ENCODE peak calls at places on chromosomes 12 and 14, in seven cellular contexts. P is CD8-positive, alpha-beta T cell; L is right atrium auricular region; X is lower lobe of right lung; V is H9; Q is SJSA1; W is breast epithelium. S is an unnamed sample.

GRCh38 chr12:104573-105081 is 38.1 kb downstream of the IQSEC3 start:
- DNase-seq in P (peak; percentile 13), L (no peak), X (no peak), V (peak; percentile 70), Q (no peak), W (no peak), S (no peak)

GRCh38 chr12:118357327-118358007 is 15.2 kb downstream of the TAOK3 start:
- DNase-seq in P (peak; percentile 54), L (no peak), X (no peak), V (no peak), Q (no peak), W (no peak), S (peak; percentile 54)

GRCh38 chr12:130186631-130187269 is 24.5 kb downstream of the FZD10 start:
- DNase-seq in P (no peak), L (no peak), X (no peak), V (peak; percentile 64), Q (no peak), W (no peak), S (peak; percentile 12)

GRCh38 chr14:50053935-50054334 is 62.4 kb downstream of the VCPKMT start:
- DNase-seq in P (no peak), L (no peak), X (no peak), V (no peak), Q (no peak), W (no peak), S (no peak)

GRCh38 chr14:79971330-79971729 is 240.0 kb downstream of the DIO2 start:
- DNase-seq in P (no peak), L (no peak), X (no peak), V (no peak), Q (no peak), W (no peak), S (no peak)

GRCh38 chr12:49974231-49974675 is 1.5 kb downstream of the AQP6 start:
- DNase-seq in P (no peak), L (peak; percentile 70), X (peak; percentile 76), V (peak; percentile 71), Q (peak; percentile 59), W (no peak), S (no peak)

GRCh38 chr12:70983692-70984091 is 63.2 kb upstream of the PTPRR start:
- DNase-seq in P (no peak), L (no peak), X (no peak), V (peak; percentile 50), Q (no peak), W (no peak), S (no peak)

GRCh38 chr12:84974177-84974815 is 61.7 kb upstream of the SLC6A15 start:
- DNase-seq in P (no peak), L (no peak), X (no peak), V (no peak), Q (no peak), W (no peak), S (no peak)

GRCh38 chr14:93301821-93302447 is 30.9 kb downstream of the BTBD7 start:
- DNase-seq in P (no peak), L (no peak), X (no peak), V (peak; percentile 44), Q (no peak), W (no peak), S (peak; percentile 52)

GRCh38 chr14:49732896-49733295 is 35.1 kb upstream of the KLHDC2 start:
- DNase-seq in P (no peak), L (no peak), X (no peak), V (no peak), Q (no peak), W (no peak), S (no peak)

GRCh38 chr12:1533602-1534304 is 60.6 kb downstream of the FBXL14 start:
- DNase-seq in P (peak; percentile 23), L (no peak), X (no peak), V (peak; percentile 25), Q (no peak), W (no peak), S (peak; percentile 49)

GRCh38 chr12:22477894-22478287 is 66.5 kb downstream of the C2CD5 start:
- DNase-seq in P (no peak), L (no peak), X (no peak), V (no peak), Q (no peak), W (no peak), S (no peak)

GRCh38 chr12:93573552-93574223 is 1.2 kb downstream of the SOCS2 start:
- DNase-seq in P (no peak), L (no peak), X (no peak), V (no peak), Q (no peak), W (no peak), S (peak; percentile 75)

GRCh38 chr14:103546651-103547454 is 15.6 kb downstream of the BAG5 start:
- DNase-seq in P (peak; percentile 84), L (no peak), X (peak; percentile 84), V (peak; percentile 87), Q (no peak), W (no peak), S (peak; percentile 46)

GRCh38 chr14:64279719-64280668 is 14.2 kb downstream of the ESR2 start:
- DNase-seq in P (no peak), L (no peak), X (no peak), V (no peak), Q (no peak), W (no peak), S (peak; percentile 65)

GRCh38 chr12:116601933-116602809 is 43.0 kb downstream of the MAP1LC3B2 start:
- DNase-seq in P (no peak), L (no peak), X (no peak), V (no peak), Q (no peak), W (no peak), S (no peak)

GRCh38 chr14:55585854-55586253 is 5.8 kb downstream of the KTN1 start:
- DNase-seq in P (no peak), L (no peak), X (no peak), V (no peak), Q (no peak), W (no peak), S (peak; percentile 32)

GRCh38 chr12:106760184-106760531 is 14.3 kb upstream of the RIC8B start:
- DNase-seq in P (peak; percentile 20), L (no peak), X (peak; percentile 55), V (peak; percentile 84), Q (no peak), W (no peak), S (no peak)

GRCh38 chr12:104463371-104463770 is 6.6 kb downstream of the CHST11 start:
- DNase-seq in P (no peak), L (no peak), X (no peak), V (no peak), Q (no peak), W (no peak), S (no peak)

GRCh38 chr14:92437729-92438280 is 75.8 kb upstream of the RIN3 start:
- DNase-seq in P (no peak), L (no peak), X (no peak), V (no peak), Q (no peak), W (no peak), S (no peak)

GRCh38 chr12:43805149-43805856 is 814 bp downstream of the TWF1 start:
- DNase-seq in P (no peak), L (no peak), X (no peak), V (no peak), Q (no peak), W (no peak), S (peak; percentile 16)

GRCh38 chr12:53078425-53079225 is 565 bp downstream of the SPRYD3 start:
- DNase-seq in P (peak; percentile 58), L (no peak), X (no peak), V (no peak), Q (no peak), W (no peak), S (peak; percentile 51)

GRCh38 chr12:24069532-24070395 is 120.3 kb upstream of the SOX5 start:
- DNase-seq in P (no peak), L (no peak), X (no peak), V (peak; percentile 38), Q (no peak), W (no peak), S (peak; percentile 29)

GRCh38 chr12:124475295-124476010 is 92.0 kb downstream of the NCOR2 start:
- DNase-seq in P (no peak), L (no peak), X (no peak), V (no peak), Q (no peak), W (no peak), S (no peak)
- H3K9me3 ChIP-seq in P (peaks cover 4% of the 10 kb centered on the region), L (no peaks in the 10 kb centered on the region), X (peaks cover 6% of the 10 kb centered on the region), V (no peaks in the 10 kb centered on the region), Q (peaks cover 12% of the 10 kb centered on the region), W (peaks cover 10% of the 10 kb centered on the region), S (peaks cover 6% of the 10 kb centered on the region)

GRCh38 chr12:132924356-132924755 is 31.8 kb downstream of the ZNF605 start:
- DNase-seq in P (no peak), L (no peak), X (no peak), V (no peak), Q (peak; percentile 76), W (no peak), S (no peak)

GRCh38 chr12:132925597-132926416 is 30.3 kb downstream of the ZNF605 start:
- DNase-seq in P (no peak), L (no peak), X (no peak), V (no peak), Q (peak; percentile 66), W (no peak), S (peak; percentile 5)

GRCh38 chr12:132923356-132923909 is 32.7 kb downstream of the ZNF605 start:
- DNase-seq in P (no peak), L (no peak), X (no peak), V (no peak), Q (no peak), W (no peak), S (no peak)

GRCh38 chr12:132921685-132922084 is 34.3 kb upstream of the CHFR start:
- DNase-seq in P (no peak), L (no peak), X (no peak), V (no peak), Q (peak; percentile 87), W (no peak), S (no peak)

DNA sequence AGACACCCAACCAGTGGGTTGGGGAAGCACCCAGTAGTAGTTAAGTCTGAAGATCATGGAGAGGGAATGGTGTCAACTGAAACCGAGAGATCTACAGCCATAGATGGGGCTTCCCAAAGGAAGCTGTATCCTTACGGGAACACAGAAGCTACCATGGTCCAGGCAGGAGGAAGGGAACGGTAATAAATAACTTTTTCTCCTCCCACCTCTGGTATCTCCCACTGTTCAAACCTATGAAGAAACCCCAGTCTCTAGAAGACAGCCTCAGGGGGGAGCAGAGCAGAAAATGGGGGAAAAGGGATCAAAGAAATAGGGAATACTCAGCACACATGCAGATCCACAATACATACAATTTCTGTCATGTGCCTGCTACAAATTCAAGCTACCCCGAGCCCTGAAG is 33.4 kb downstream of the ZNF605 start:
- DNase-seq in P (no peak), L (no peak), X (no peak), V (no peak), Q (peak; percentile 64), W (no peak), S (no peak)
- H3K9me3 ChIP-seq in P (peaks cover 64% of the 10 kb centered on the region), L (peaks cover 70% of the 10 kb centered on the region), X (peaks cover 100% of the 10 kb centered on the region), V (peaks cover 80% of the 10 kb centered on the region), Q (peaks cover 95% of the 10 kb centered on the region), W (peaks cover 96% of the 10 kb centered on the region), S (peaks cover 79% of the 10 kb centered on the region)

GRCh38 chr12:133222211-133222610 is 13.5 kb downstream of the ANHX start:
- DNase-seq in P (no peak), L (no peak), X (no peak), V (peak; percentile 19), Q (no peak), W (no peak), S (no peak)
- H3K9me3 ChIP-seq in P (peaks cover 4% of the 10 kb centered on the region), L (peaks cover 5% of the 10 kb centered on the region), X (peaks cover 17% of the 10 kb centered on the region), V (peaks cover 84% of the 10 kb centered on the region), Q (peaks cover 12% of the 10 kb centered on the region), W (peaks cover 56% of the 10 kb centered on the region), S (peaks cover 62% of the 10 kb centered on the region)

DNA sequence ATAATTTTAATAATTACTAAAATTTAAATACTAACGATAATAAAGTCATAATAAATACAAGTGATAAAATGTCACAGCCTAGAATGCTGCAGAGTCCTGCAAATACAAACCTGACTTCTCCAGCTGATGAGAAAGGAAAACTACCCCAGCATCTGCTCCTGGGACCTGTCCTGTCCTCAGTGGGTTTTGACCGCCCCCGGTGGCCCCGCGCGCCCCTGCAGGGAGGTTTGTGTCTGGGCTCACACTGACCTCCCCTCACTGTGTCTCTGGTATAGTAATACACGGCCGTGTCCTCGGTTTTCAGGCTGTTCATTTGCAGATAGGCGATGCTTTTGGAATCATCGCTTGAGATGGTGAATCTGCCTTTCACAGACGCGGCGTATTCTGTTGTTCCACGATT is 1139.4 kb downstream of the TMEM121 start:
- DNase-seq in P (peak; percentile 40), L (no peak), X (no peak), V (no peak), Q (no peak), W (no peak), S (no peak)
- H3K9me3 ChIP-seq in P (no peaks in the 10 kb centered on the region), L (no peaks in the 10 kb centered on the region), X (no peaks in the 10 kb centered on the region), V (peaks cover 90% of the 10 kb centered on the region), Q (no peaks in the 10 kb centered on the region), W (no peaks in the 10 kb centered on the region), S (peaks cover 10% of the 10 kb centered on the region)